ENCODE peak calls at places on chromosome 5, in four cellular contexts. K is IMR-90, U is hepatocyte, V is GM23338. Q is an unnamed sample. For H3K4me1, the result is how much of the 10 kb centered on the place peaks cover.

GRCh38 chr5:81097733-81098132 is 135.4 kb upstream of the CKMT2 start:
- DNase-seq in K (peak), V (peak), U (no peak), Q (no peak)

GRCh38 chr5:168987540-168988300 is 313.2 kb downstream of the SLIT3 start:
- DNase-seq in K (peak), V (peak), U (peak), Q (peak)

GRCh38 chr5:111389390-111390082 is 122.8 kb downstream of the STARD4 start:
- DNase-seq in K (peak), V (no peak), U (no peak), Q (no peak)

GRCh38 chr5:108481355-108481931 is 99.5 kb upstream of the FBXL17 start:
- DNase-seq in K (peak), V (peak), U (peak), Q (peak)

GRCh38 chr5:84379749-84380148 is 4.9 kb downstream of the EDIL3 start:
- DNase-seq in K (peak), V (no peak), U (no peak), Q (no peak)

GRCh38 chr5:159207616-159208507 is 1.5 kb downstream of the RNF145 start:
- DNase-seq in V (peak), K (peak), U (peak), Q (peak)

GRCh38 chr5:6182271-6182815 is 196.0 kb downstream of the MED10 start:
- DNase-seq in V (no peak), K (no peak), U (no peak), Q (no peak)

GRCh38 chr5:137778772-137779564 is 24.8 kb upstream of the HNRNPA0 start:
- DNase-seq in V (peak), K (peak), U (peak), Q (peak)

GRCh38 chr5:139761501-139761900 is 34.1 kb upstream of the PSD2 start:
- DNase-seq in U (no peak), K (no peak), V (no peak), Q (no peak)

GRCh38 chr5:40717281-40717680 is 37.6 kb downstream of the PTGER4 start:
- DNase-seq in U (no peak), V (no peak), K (peak), Q (peak)

GRCh38 chr5:176906126-176906525 is 7.0 kb upstream of the HK3 start:
- DNase-seq in V (no peak), U (no peak), K (no peak), Q (no peak)

GRCh38 chr5:18281947-18282557 is 647.8 kb downstream of the TAF11L14 start:
- DNase-seq in K (peak), V (peak), U (peak), Q (peak)

GRCh38 chr5:55231476-55232193 is 1.8 kb downstream of the CCNO start:
- DNase-seq in K (no peak), U (peak), V (peak), Q (no peak)

GRCh38 chr5:171463844-171464191 is 44.4 kb downstream of the FGF18 start:
- DNase-seq in U (no peak), V (no peak), K (no peak), Q (no peak)

GRCh38 chr5:77960863-77961396 is 184.8 kb upstream of the TBCA start:
- DNase-seq in U (no peak), K (no peak), V (peak), Q (no peak)

GRCh38 chr5:62886603-62887315 is 308.1 kb downstream of the LRRC70 start:
- DNase-seq in U (no peak), V (no peak), K (no peak), Q (no peak)

GRCh38 chr5:173625686-173626500 is 9.4 kb upstream of the BOD1 start:
- DNase-seq in V (no peak), K (no peak), U (peak), Q (no peak)

GRCh38 chr5:32362527-32362926 is 49.8 kb upstream of the MTMR12 start:
- DNase-seq in V (no peak), K (no peak), U (no peak), Q (no peak)

GRCh38 chr5:118366429-118366828 is 621.9 kb downstream of the DTWD2 start:
- DNase-seq in V (no peak), U (no peak), K (no peak), Q (no peak)

GRCh38 chr5:93583799-93584530 is 943 bp downstream of the NR2F1 start:
- DNase-seq in U (peak), K (peak), V (peak), Q (no peak)

GRCh38 chr5:71782393-71782770 is 63.3 kb downstream of the CARTPT start:
- DNase-seq in V (no peak), K (no peak), U (no peak), Q (peak)

GRCh38 chr5:80998590-80998979 is 38.4 kb downstream of the RASGRF2 start:
- DNase-seq in V (no peak), U (no peak), K (no peak), Q (no peak)

GRCh38 chr5:90161399-90161798 is 248.2 kb downstream of the CETN3 start:
- DNase-seq in U (peak), K (no peak), V (peak), Q (no peak)

GRCh38 chr5:177477701-177478477 is 4.5 kb upstream of the DBN1 start:
- DNase-seq in V (no peak), K (no peak), U (no peak), Q (no peak)

GRCh38 chr5:418681-419121 is 24.3 kb upstream of the EXOC3 start:
- DNase-seq in U (no peak), K (peak), V (no peak), Q (no peak)

GRCh38 chr5:132260051-132260450 is 2.6 kb downstream of the PDLIM4 start:
- DNase-seq in V (no peak), U (no peak), K (peak), Q (no peak)

GRCh38 chr5:51882647-51883046 is 499.4 kb downstream of the ISL1 start:
- DNase-seq in U (no peak), K (no peak), V (peak), Q (no peak)
- H3K4me3 ChIP-seq in U (no peak), K (no peak), V (no peak), Q (no peak)

GRCh38 chr5:14208071-14209021 is 65.2 kb downstream of the TRIO start:
- DNase-seq in K (peak), U (peak), V (no peak), Q (peak)

GRCh38 chr5:14209836-14210235 is 66.7 kb downstream of the TRIO start:
- DNase-seq in U (no peak), K (no peak), V (no peak), Q (no peak)

GRCh38 chr5:14211818-14212799 is 69.0 kb downstream of the TRIO start:
- DNase-seq in U (no peak), K (no peak), V (no peak), Q (no peak)

GRCh38 chr5:14210729-14211128 is 67.6 kb downstream of the TRIO start:
- DNase-seq in V (no peak), K (no peak), U (no peak), Q (no peak)

GRCh38 chr5:14209222-14209822 is 66.2 kb downstream of the TRIO start:
- DNase-seq in K (no peak), U (no peak), V (no peak), Q (no peak)
- H3K4me1 ChIP-seq in K (under half), U (under half), V (under half), Q (under half)

GRCh38 chr5:95647886-95648860 is 1.6 kb downstream of the RFESD start:
- DNase-seq in U (no peak), K (peak), V (no peak), Q (peak)
- H3K4me3 ChIP-seq in U (no peak), K (no peak), V (no peak), Q (no peak)

DNA sequence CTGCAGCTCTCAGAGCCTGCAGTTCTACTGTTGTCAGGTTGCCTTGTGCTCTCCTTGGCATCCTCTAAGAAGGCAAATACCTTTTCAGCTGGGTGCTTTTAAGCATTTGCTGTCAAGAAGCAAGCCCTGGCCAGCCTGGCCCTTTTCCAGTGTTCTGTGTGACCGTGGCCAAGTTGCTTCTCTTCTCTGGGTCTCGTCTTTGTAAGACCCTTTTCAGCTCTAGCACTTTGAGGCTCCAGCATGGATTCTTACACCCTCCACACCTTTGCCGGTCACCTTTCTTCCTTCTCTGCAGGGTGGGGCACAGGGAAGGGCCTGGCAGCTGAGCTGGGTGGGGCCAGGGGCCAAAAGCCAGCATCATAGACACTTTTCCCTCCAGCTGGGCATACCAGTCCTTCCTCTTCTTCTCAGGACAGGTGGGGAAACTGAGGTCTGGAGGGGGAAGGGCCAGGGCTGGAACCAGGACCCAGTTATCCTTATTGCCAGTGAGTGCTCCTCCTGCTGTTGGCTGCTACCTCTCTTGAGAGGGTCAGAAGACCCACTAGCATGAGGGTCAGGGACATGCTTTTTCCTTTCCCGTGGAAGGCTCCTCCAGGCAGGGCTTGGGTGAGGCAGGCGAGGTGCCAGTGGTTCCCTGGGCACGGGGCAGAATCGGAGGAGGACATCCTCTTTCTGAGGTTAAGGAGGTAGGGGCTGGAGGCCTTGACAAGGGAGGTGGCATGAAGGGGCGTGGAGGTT is 479 bp upstream of the NDST1 start:
- DNase-seq in U (no peak), V (no peak), K (no peak), Q (peak)
- H3K4me1 ChIP-seq in U (half or more), V (under half), K (half or more), Q (under half)

GRCh38 chr5:95080456-95080855 is 204.4 kb downstream of the MCTP1 start:
- DNase-seq in K (no peak), V (no peak), U (no peak), Q (no peak)

GRCh38 chr5:95075079-95075478 is 209.8 kb downstream of the MCTP1 start:
- DNase-seq in K (no peak), U (no peak), V (no peak), Q (no peak)

GRCh38 chr5:95080026-95080425 is 204.9 kb downstream of the MCTP1 start:
- DNase-seq in U (no peak), V (no peak), K (no peak), Q (no peak)

GRCh38 chr5:95078868-95079267 is 206.0 kb downstream of the MCTP1 start:
- DNase-seq in U (no peak), K (no peak), V (no peak), Q (no peak)

DNA sequence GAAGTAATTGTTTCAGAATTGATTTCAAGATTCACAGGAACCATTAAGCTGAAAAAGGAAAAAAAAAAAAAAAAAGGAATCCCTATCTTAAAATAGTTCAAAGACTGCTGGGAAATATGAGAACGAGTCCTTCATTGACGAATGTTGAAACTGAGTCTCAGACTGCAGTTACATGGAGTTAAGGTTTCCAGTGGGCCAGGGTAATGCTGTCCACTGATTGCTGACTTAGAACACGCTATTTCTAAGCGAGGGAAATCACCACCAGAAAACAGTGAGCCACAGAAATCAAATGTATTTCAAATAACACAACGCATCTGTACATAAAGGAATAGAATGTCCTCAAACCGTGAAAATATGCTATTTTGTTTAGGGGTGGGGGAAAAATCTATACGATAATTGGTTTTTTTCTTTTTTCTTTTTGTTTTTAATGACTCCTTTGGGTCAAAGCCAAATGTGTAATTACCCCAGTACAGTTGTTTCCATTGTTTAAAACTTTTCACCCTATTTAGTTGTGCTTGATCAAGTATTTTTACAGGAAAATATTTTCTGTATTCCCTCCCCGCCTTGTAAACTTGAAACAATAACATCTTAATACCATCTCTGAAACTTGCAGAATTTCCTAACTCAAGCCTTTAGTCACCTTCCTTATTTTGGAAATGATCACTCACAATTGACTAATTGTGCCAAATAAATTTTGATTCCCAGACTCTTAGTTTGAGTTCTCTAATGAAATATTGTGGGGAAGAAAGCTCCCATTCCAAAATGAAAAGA is 208.3 kb downstream of the MCTP1 start:
- DNase-seq in U (no peak), V (no peak), K (no peak), Q (no peak)
- H3K4me3 ChIP-seq in U (no peak), V (no peak), K (no peak), Q (no peak)

GRCh38 chr5:141881886-141882285 is 3.7 kb upstream of the PCDH1 start:
- DNase-seq in V (peak), K (no peak), U (peak), Q (no peak)
- H3K4me1 ChIP-seq in V (under half), K (under half), U (under half), Q (under half)